ENCODE peak calls at places on chromosomes 4 and X, in ten cellular contexts. B, R, M, Y, N, W, Z, E, F and X are unnamed samples.

GRCh38 chrX:149909324-149910177 is 19.8 kb upstream of the HSFX4 start:
- DNase-seq in F (no peak), Y (no peak), B (no peak), M (no peak), N (no peak), E (no peak), R (peak; percentile 26), W (no peak), Z (no peak), X (no peak)

GRCh38 chr4:15656038-15656470 is 897 bp upstream of the FBXL5 start:
- DNase-seq in R (no peak), M (no peak), Z (no peak), N (no peak), F (peak; percentile 8), W (no peak), Y (peak; percentile 41), B (no peak), E (no peak), X (peak; percentile 72)

GRCh38 chrX:21638311-21638710 is 19.8 kb downstream of the KLHL34 start:
- DNase-seq in R (no peak), E (peak; percentile 54), N (no peak), W (no peak), F (no peak), Y (peak; percentile 36), B (no peak), M (no peak), Z (peak; percentile 75), X (no peak)

GRCh38 chrX:68942141-68942540 is 113.3 kb downstream of the EFNB1 start:
- DNase-seq in W (no peak), M (no peak), N (no peak), E (no peak), R (no peak), Y (no peak), B (no peak), F (no peak), Z (no peak), X (no peak)

GRCh38 chr4:80492761-80493160 is 157.2 kb downstream of the CFAP299 start:
- DNase-seq in E (no peak), Z (no peak), M (no peak), Y (no peak), B (peak; percentile 37), W (no peak), N (peak; percentile 34), F (no peak), R (peak; percentile 43), X (no peak)

GRCh38 chr4:3667258-3667657 is 98.9 kb upstream of the ADRA2C start:
- DNase-seq in Y (no peak), Z (no peak), E (no peak), B (no peak), R (no peak), F (no peak), N (no peak), W (no peak), M (no peak), X (no peak)

GRCh38 chrX:31319586-31319985 is 247.7 kb upstream of the FTHL17 start:
- DNase-seq in W (no peak), B (no peak), Z (peak; percentile 72), Y (no peak), F (no peak), E (peak; percentile 22), M (no peak), N (no peak), R (no peak), X (no peak)

GRCh38 chrX:48972214-48973164 is 845 bp upstream of the KCND1 start:
- DNase-seq in N (peak; percentile 10), R (peak; percentile 37), W (peak; percentile 40), B (no peak), M (no peak), Y (peak; percentile 59), E (peak; percentile 48), F (peak; percentile 56), Z (peak; percentile 61), X (peak; percentile 54)

GRCh38 chr4:141375855-141376254 is 155.2 kb downstream of the ZNF330 start:
- DNase-seq in N (no peak), B (no peak), M (peak; percentile 39), W (no peak), F (peak; percentile 61), R (no peak), Y (peak; percentile 93), E (peak; percentile 90), Z (peak; percentile 90), X (no peak)

GRCh38 chrX:109274806-109275205 is 207.1 kb downstream of the GUCY2F start:
- DNase-seq in R (no peak), M (no peak), N (no peak), Y (no peak), E (no peak), F (no peak), Z (no peak), B (no peak), W (no peak), X (no peak)

GRCh38 chr4:69991016-69991415 is 4.8 kb upstream of the STATH start:
- DNase-seq in W (no peak), Y (no peak), F (no peak), R (no peak), E (no peak), N (no peak), Z (no peak), B (no peak), M (no peak), X (no peak)

GRCh38 chrX:79094075-79094832 is 50.2 kb upstream of the GPR174 start:
- DNase-seq in B (no peak), E (no peak), N (no peak), R (no peak), Y (no peak), M (no peak), Z (no peak), F (no peak), W (no peak), X (no peak)

GRCh38 chr4:8274772-8275241 is 5.3 kb downstream of the HTRA3 start:
- DNase-seq in E (peak; percentile 87), W (no peak), M (no peak), B (no peak), N (no peak), Y (peak; percentile 91), R (no peak), Z (peak; percentile 91), F (peak; percentile 53), X (peak; percentile 6)

GRCh38 chrX:38916801-38917200 is 115.5 kb downstream of the MID1IP1 start:
- DNase-seq in E (no peak), W (no peak), B (no peak), R (no peak), Z (no peak), N (no peak), F (no peak), Y (no peak), M (no peak), X (no peak)

GRCh38 chrX:71998836-71999509 is 88.3 kb downstream of the NHSL2 start:
- DNase-seq in F (peak; percentile 14), Y (peak; percentile 31), R (peak; percentile 29), B (no peak), E (peak; percentile 39), N (no peak), W (peak; percentile 40), M (no peak), Z (peak; percentile 24), X (peak; percentile 52)

GRCh38 chrX:13666836-13667235 is 13.9 kb downstream of the TCEANC start:
- DNase-seq in B (no peak), Z (no peak), E (no peak), Y (no peak), W (no peak), F (no peak), N (no peak), M (no peak), R (no peak), X (no peak)

GRCh38 chr4:152939655-152940054 is 3.5 kb downstream of the FHDC1 start:
- DNase-seq in E (no peak), Y (no peak), W (no peak), Z (no peak), M (no peak), R (no peak), B (no peak), N (no peak), F (no peak), X (no peak)

GRCh38 chrX:20547649-20548051 is 280.9 kb upstream of the RPS6KA3 start:
- DNase-seq in Y (peak; percentile 77), E (peak; percentile 55), W (peak; percentile 3), Z (peak; percentile 65), F (peak; percentile 5), M (no peak), B (no peak), R (no peak), N (no peak), X (no peak)

GRCh38 chr4:102299708-102300107 is 45.6 kb downstream of the SLC39A8 start:
- DNase-seq in M (peak; percentile 2), E (peak; percentile 69), Z (peak; percentile 53), W (peak; percentile 30), N (peak; percentile 3), F (peak; percentile 68), Y (peak; percentile 72), R (peak; percentile 31), B (peak; percentile 7), X (peak; percentile 72)

GRCh38 chr4:184028571-184028996 is 123.5 kb downstream of the STOX2 start:
- DNase-seq in W (no peak), N (no peak), Z (no peak), F (no peak), R (peak; percentile 31), Y (no peak), B (peak; percentile 6), E (no peak), M (no peak), X (no peak)

GRCh38 chr4:73308286-73308685 is 49.7 kb upstream of the ANKRD17 start:
- DNase-seq in M (no peak), Z (peak; percentile 49), B (no peak), N (no peak), Y (peak; percentile 14), F (no peak), E (peak; percentile 61), W (peak; percentile 22), R (no peak), X (peak; percentile 17)

GRCh38 chr4:85909851-85910250 is 434.9 kb downstream of the ARHGAP24 start:
- DNase-seq in Y (no peak), Z (no peak), F (no peak), N (no peak), E (no peak), B (no peak), R (no peak), M (no peak), W (no peak), X (no peak)

GRCh38 chrX:101617211-101618191 is at the start of gene ARMCX6:
- DNase-seq in Y (peak; percentile 85), N (peak; percentile 67), F (peak; percentile 72), Z (peak; percentile 81), M (peak; percentile 10), W (peak; percentile 70), B (peak; percentile 68), E (peak; percentile 73), R (peak; percentile 81), X (peak; percentile 83)

GRCh38 chr4:112214397-112215264 is 17.0 kb upstream of the AP1AR start:
- DNase-seq in F (peak; percentile 13), Y (no peak), Z (peak; percentile 41), B (no peak), M (no peak), W (no peak), E (peak; percentile 64), R (no peak), N (no peak), X (peak; percentile 36)